ENCODE peak calls at places on chromosome 6, in four cellular contexts. U, R, W and D are unnamed samples.

GRCh38 chr6:111985202-111985731 is 68.6 kb upstream of the CCN6 start:
- DNase-seq in U (no peak), R (no peak), W (no peak), D (no peak)

GRCh38 chr6:125255201-125255600 is 46.6 kb downstream of the HDDC2 start:
- DNase-seq in U (no peak), R (no peak), W (no peak), D (no peak)

GRCh38 chr6:133447924-133448323 is 206.8 kb downstream of the EYA4 start:
- DNase-seq in U (no peak), R (no peak), W (no peak), D (no peak)

GRCh38 chr6:1379026-1379809 is 10.2 kb upstream of the FOXF2 start:
- DNase-seq in U (no peak), R (no peak), W (no peak), D (no peak)

GRCh38 chr6:42133926-42134325 is 8.5 kb downstream of the C6orf132 start:
- DNase-seq in U (no peak), R (no peak), W (no peak), D (no peak)

GRCh38 chr6:50821431-50822077 is 2.9 kb downstream of the TFAP2B start:
- DNase-seq in U (no peak), R (no peak), W (no peak), D (no peak)

GRCh38 chr6:34275128-34275804 is 26.5 kb upstream of the SMIM29 start:
- DNase-seq in U (peak), R (no peak), W (no peak), D (no peak)

GRCh38 chr6:133899556-133899955 is 10.6 kb downstream of the TCF21 start:
- DNase-seq in U (no peak), R (no peak), W (no peak), D (no peak)

GRCh38 chr6:112626468-112627082 is 279.4 kb downstream of the RFPL4B start:
- DNase-seq in U (no peak), R (no peak), W (no peak), D (no peak)

GRCh38 chr6:15090145-15090579 is 155.7 kb upstream of the JARID2 start:
- DNase-seq in U (no peak), R (no peak), W (no peak), D (no peak)